ENCODE peak calls at places on chromosomes 11 and 22, in ten cellular contexts. U, C, M, Q, W, J, L, K, E and G are unnamed samples.

GRCh38 chr11:68213135-68213515 is at the start of gene KMT5B:
- DNase-seq in M (peak), L (no peak), J (no peak), U (peak), W (no peak), Q (no peak), K (peak), C (no peak), E (peak), G (peak)

GRCh38 chr22:40001800-40002577 is 7.2 kb downstream of the FAM83F start:
- DNase-seq in K (no peak), C (no peak), M (no peak), E (no peak), W (no peak), L (no peak), J (no peak), U (no peak), Q (no peak), G (no peak)

GRCh38 chr11:71206186-71206585 is 46.2 kb downstream of the SHANK2 start:
- DNase-seq in K (no peak), J (no peak), U (no peak), C (no peak), Q (peak), E (peak), L (no peak), W (no peak), M (peak), G (peak)

GRCh38 chr11:35289821-35290220 is 129.5 kb downstream of the SLC1A2 start:
- DNase-seq in J (no peak), K (no peak), L (no peak), C (no peak), W (no peak), M (peak), U (peak), E (peak), Q (no peak), G (peak)

GRCh38 chr22:39731881-39732555 is 161.5 kb downstream of the CACNA1I start:
- DNase-seq in M (no peak), U (no peak), W (peak), K (no peak), L (no peak), Q (no peak), J (peak), C (no peak), E (no peak), G (no peak)

GRCh38 chr11:79314906-79315689 is 125.7 kb downstream of the TENM4 start:
- DNase-seq in Q (no peak), U (peak), E (no peak), L (no peak), W (no peak), J (no peak), C (no peak), K (no peak), M (peak), G (peak)

GRCh38 chr11:76698321-76699043 is 27.9 kb upstream of the LRRC32 start:
- DNase-seq in E (no peak), C (no peak), K (no peak), Q (no peak), U (peak), L (no peak), W (peak), J (no peak), M (no peak), G (no peak)

GRCh38 chr11:38839076-38839475 is 2241.0 kb upstream of the RAG2 start:
- DNase-seq in E (no peak), M (no peak), K (no peak), Q (no peak), W (no peak), L (no peak), U (no peak), J (no peak), C (no peak), G (no peak)

GRCh38 chr11:82890941-82891340 is 9.3 kb downstream of the PRCP start:
- DNase-seq in Q (no peak), L (no peak), K (no peak), E (no peak), U (no peak), J (no peak), W (no peak), C (no peak), M (no peak), G (no peak)

GRCh38 chr11:65503923-65504670 is 5.3 kb downstream of the MALAT1 start:
- DNase-seq in U (peak), W (no peak), Q (peak), C (no peak), L (no peak), K (no peak), M (peak), E (peak), J (no peak), G (peak)

GRCh38 chr11:9562716-9563115 is 10.8 kb upstream of the WEE1 start:
- DNase-seq in M (no peak), C (no peak), Q (no peak), W (no peak), U (no peak), K (no peak), L (no peak), E (no peak), J (no peak), G (no peak)

GRCh38 chr22:40193429-40194421 is 16.0 kb downstream of the TNRC6B start:
- DNase-seq in K (no peak), C (peak), E (peak), J (no peak), W (no peak), M (peak), Q (no peak), L (no peak), U (peak), G (peak)

GRCh38 chr22:39995346-39996252 is 845 bp downstream of the FAM83F start:
- DNase-seq in W (peak), J (no peak), Q (no peak), L (no peak), C (no peak), U (no peak), M (no peak), K (no peak), E (no peak), G (no peak)

GRCh38 chr11:36672815-36673450 is 74.9 kb upstream of the RAG2 start:
- DNase-seq in J (no peak), K (peak), M (peak), U (peak), W (no peak), E (peak), Q (no peak), C (no peak), L (no peak), G (peak)

GRCh38 chr11:126731526-126731925 is 269.0 kb downstream of the KIRREL3 start:
- DNase-seq in U (no peak), L (no peak), C (no peak), K (no peak), E (no peak), M (no peak), W (peak), Q (no peak), J (no peak), G (no peak)

GRCh38 chr11:129045150-129045549 is 102.5 kb upstream of the TP53AIP1 start:
- DNase-seq in Q (no peak), K (no peak), J (no peak), M (no peak), L (no peak), C (no peak), U (no peak), W (no peak), E (no peak), G (no peak)

GRCh38 chr11:122673706-122674105 is 18.2 kb downstream of the UBASH3B start:
- DNase-seq in Q (no peak), C (no peak), J (no peak), U (peak), M (peak), K (no peak), L (no peak), W (no peak), E (no peak), G (peak)

GRCh38 chr11:77833302-77833701 is 12.4 kb downstream of the AAMDC start:
- DNase-seq in W (no peak), E (no peak), K (no peak), L (no peak), Q (no peak), U (no peak), M (no peak), C (no peak), J (no peak), G (no peak)

GRCh38 chr22:49768961-49769690 is 58.5 kb downstream of the BRD1 start:
- DNase-seq in M (peak), Q (peak), E (peak), L (no peak), W (peak), K (peak), U (peak), C (no peak), J (no peak), G (peak)

GRCh38 chr11:5004429-5005274 is 10.0 kb downstream of the OR51L1 start:
- DNase-seq in U (peak), C (peak), W (peak), L (peak), M (peak), J (no peak), K (peak), E (peak), Q (no peak), G (peak)

GRCh38 chr11:134041791-134042696 is 26.8 kb upstream of the JAM3 start:
- DNase-seq in C (no peak), W (peak), Q (no peak), J (no peak), L (no peak), E (peak), M (no peak), U (no peak), K (no peak), G (no peak)

DNA sequence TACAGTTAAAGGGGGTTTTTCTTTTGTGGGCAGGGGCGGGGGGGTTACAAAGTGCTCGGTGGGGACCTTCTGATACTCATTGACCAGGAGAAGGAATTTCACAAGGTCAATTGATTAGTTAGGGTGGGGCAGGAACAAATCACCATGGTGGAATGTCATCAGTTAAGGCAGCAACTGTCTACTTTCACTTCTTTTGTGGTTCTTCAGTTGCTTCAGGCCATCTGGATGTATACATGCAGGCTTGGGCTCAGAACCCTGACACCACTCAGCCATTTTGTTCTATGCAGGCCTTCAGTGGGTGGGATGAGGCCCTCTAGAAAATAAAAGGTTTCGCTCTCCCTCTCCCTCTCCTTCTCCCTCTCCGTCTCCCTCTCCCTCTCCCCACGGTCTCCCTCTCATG is 29.6 kb downstream of the TSPAN32 start:
- DNase-seq in Q (no peak), K (no peak), E (no peak), L (no peak), W (no peak), M (no peak), U (no peak), C (no peak), J (no peak), G (no peak)
- TF ChIP-seq CTCF in Q (no peak), K (no peak), E (no peak), L (no peak), W (no peak), M (no peak), U (no peak), C (no peak), J (no peak), G (no peak)

DNA sequence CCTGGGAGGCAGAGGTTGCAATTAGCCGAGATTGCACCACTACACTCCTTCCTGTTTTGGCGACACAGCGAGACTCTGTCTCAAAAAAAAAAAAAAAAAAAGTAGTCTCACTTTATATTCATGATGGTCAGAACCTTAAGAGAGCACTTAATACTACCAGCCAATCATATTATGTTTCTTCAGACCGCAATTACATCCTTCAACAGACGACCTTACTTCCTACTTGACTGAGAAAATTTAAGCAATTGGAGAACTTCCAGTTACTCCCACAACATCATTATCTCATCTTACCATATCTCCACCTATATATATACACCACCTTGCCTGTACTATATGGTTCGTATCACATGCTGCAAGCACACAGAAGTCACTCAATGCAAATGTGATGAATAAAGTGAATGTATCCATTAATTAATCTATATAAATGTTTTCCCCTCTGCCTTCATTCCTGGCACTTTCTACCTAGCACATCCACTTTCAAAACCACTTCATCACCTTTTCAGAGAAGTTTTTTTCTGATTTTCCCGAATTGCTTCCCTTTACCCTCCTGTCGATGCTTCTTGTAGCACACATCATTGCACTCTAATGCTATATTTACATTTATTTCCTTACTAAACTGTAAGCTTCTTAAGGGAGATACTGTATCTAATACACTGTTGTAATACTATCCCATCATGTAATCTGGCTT is 13.8 kb downstream of the ATP5MG start:
- DNase-seq in E (no peak), M (no peak), L (no peak), K (no peak), U (no peak), C (no peak), W (no peak), Q (no peak), J (no peak), G (no peak)
- H3K4me3 ChIP-seq in E (no peak), M (no peak), L (no peak), K (no peak), U (no peak), C (no peak), W (no peak), Q (no peak), J (no peak), G (no peak)

DNA sequence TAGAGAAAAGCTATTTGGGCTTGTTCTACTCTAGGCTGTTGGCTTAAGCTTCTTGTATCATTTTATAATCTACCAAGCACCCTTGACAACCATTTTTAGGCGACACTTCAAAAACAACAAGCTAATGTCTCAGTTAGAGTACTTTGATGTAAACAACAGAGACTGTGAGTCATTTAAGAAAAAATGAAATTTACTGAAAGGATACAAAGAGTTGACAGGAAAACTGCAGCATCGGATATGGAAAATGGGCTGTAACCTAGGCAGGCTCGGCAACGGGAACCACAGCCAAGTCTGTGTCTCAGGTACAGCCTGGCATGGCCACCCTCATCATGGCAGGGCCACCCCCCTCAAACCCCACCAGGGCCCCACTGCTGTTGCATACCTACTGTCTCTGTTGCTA is 4.4 kb upstream of the RNF169 start:
- DNase-seq in W (no peak), U (no peak), M (peak), Q (no peak), C (no peak), K (no peak), E (no peak), L (no peak), J (no peak), G (no peak)
- TF ChIP-seq CTCF in W (no peak), U (no peak), M (no peak), Q (no peak), C (no peak), K (no peak), E (no peak), L (no peak), J (no peak), G (no peak)

GRCh38 chr11:33015621-33016551 is at the start of gene DEPDC7:
- DNase-seq in Q (peak), W (peak), C (peak), E (peak), L (no peak), M (peak), K (peak), U (peak), J (peak), G (peak)
- H3K4me3 ChIP-seq in Q (peak), W (peak), C (peak), E (peak), L (peak), M (peak), K (peak), U (peak), J (peak), G (peak)

GRCh38 chr11:64100345-64100744 is 64.6 kb downstream of the FLRT1 start:
- DNase-seq in L (no peak), U (no peak), Q (no peak), E (no peak), K (no peak), W (no peak), J (no peak), M (no peak), C (no peak), G (no peak)
- TF ChIP-seq CTCF in L (no peak), U (no peak), Q (no peak), E (peak), K (peak), W (peak), J (no peak), M (peak), C (no peak), G (peak)

GRCh38 chr11:62105611-62106245 is 18.1 kb upstream of the INCENP start:
- DNase-seq in Q (no peak), J (no peak), E (peak), K (no peak), C (no peak), W (no peak), M (peak), L (no peak), U (peak), G (peak)
- H3K4me3 ChIP-seq in Q (peak), J (peak), E (peak), K (peak), C (no peak), W (no peak), M (peak), L (peak), U (no peak), G (peak)

GRCh38 chr11:92738281-92738680 is 231.2 kb upstream of the MTNR1B start:
- DNase-seq in W (no peak), U (peak), C (no peak), M (no peak), K (no peak), J (no peak), L (no peak), Q (no peak), E (no peak), G (no peak)

GRCh38 chr11:92739020-92739419 is 230.4 kb upstream of the MTNR1B start:
- DNase-seq in W (peak), Q (no peak), K (no peak), C (no peak), M (peak), E (peak), L (peak), J (no peak), U (peak), G (peak)

GRCh38 chr11:92740251-92740650 is 229.2 kb upstream of the MTNR1B start:
- DNase-seq in M (no peak), U (no peak), E (no peak), Q (no peak), C (no peak), W (no peak), L (no peak), J (no peak), K (no peak), G (no peak)

GRCh38 chr11:92735039-92735438 is 234.4 kb upstream of the MTNR1B start:
- DNase-seq in L (no peak), K (no peak), Q (no peak), E (no peak), U (no peak), W (no peak), C (no peak), M (no peak), J (no peak), G (peak)
- TF ChIP-seq CTCF in L (peak), K (peak), Q (no peak), E (peak), U (peak), W (peak), C (no peak), M (peak), J (no peak), G (peak)

GRCh38 chr11:117585631-117586030 is 211.4 kb downstream of the DSCAML1 start:
- DNase-seq in Q (no peak), K (no peak), W (no peak), E (no peak), J (no peak), M (no peak), C (no peak), L (no peak), U (no peak), G (no peak)

GRCh38 chr11:117582491-117582890 is 214.5 kb downstream of the DSCAML1 start:
- DNase-seq in Q (peak), U (no peak), C (no peak), M (no peak), W (no peak), L (no peak), J (no peak), E (no peak), K (no peak), G (no peak)

GRCh38 chr11:117580866-117581265 is 216.2 kb downstream of the DSCAML1 start:
- DNase-seq in E (no peak), C (no peak), Q (no peak), K (no peak), W (no peak), M (no peak), L (no peak), J (no peak), U (no peak), G (no peak)

GRCh38 chr11:117584056-117584830 is 212.8 kb downstream of the DSCAML1 start:
- DNase-seq in M (peak), E (no peak), C (no peak), K (no peak), J (no peak), U (peak), W (no peak), L (no peak), Q (peak), G (no peak)

GRCh38 chr11:117583063-117583801 is 213.8 kb downstream of the DSCAML1 start:
- DNase-seq in J (no peak), C (no peak), U (no peak), L (no peak), Q (peak), E (no peak), M (no peak), K (no peak), W (peak), G (no peak)
- H3K4me3 ChIP-seq in J (no peak), C (no peak), U (no peak), L (no peak), Q (no peak), E (no peak), M (no peak), K (no peak), W (no peak), G (no peak)

GRCh38 chr11:120694706-120695105 is 183.2 kb downstream of the GRIK4 start:
- DNase-seq in Q (no peak), C (no peak), U (no peak), J (no peak), M (no peak), L (no peak), K (no peak), W (no peak), E (no peak), G (no peak)

GRCh38 chr11:120698918-120699317 is 187.4 kb downstream of the GRIK4 start:
- DNase-seq in L (no peak), E (no peak), W (no peak), U (no peak), C (no peak), J (no peak), Q (no peak), M (no peak), K (no peak), G (no peak)

GRCh38 chr11:120695426-120695825 is 183.9 kb downstream of the GRIK4 start:
- DNase-seq in C (no peak), Q (no peak), M (no peak), L (no peak), W (no peak), K (no peak), U (no peak), J (no peak), E (no peak), G (no peak)

DNA sequence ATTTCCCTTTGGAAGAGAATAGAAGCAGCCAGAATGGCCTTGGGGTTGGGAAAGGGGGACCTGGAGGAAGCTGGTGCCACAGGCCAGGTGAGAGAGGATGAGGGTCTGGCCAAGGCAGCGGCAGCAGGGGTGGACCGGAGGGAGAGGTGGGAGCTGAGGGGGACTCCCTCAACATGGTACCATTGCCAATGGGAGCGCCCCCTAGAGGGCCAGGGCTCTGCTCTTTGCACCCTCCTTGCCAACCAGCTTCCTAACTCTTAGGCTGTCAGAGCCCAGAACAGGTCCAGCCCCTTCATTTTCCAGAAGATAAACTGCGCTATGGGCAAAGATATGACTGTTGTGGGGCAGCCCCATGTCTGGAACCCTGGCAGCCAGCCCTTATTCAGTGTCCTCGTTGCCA is 185.0 kb downstream of the GRIK4 start:
- DNase-seq in M (no peak), W (no peak), K (no peak), J (no peak), U (no peak), Q (no peak), E (no peak), C (no peak), L (no peak), G (no peak)
- TF ChIP-seq CTCF in M (no peak), W (peak), K (no peak), J (no peak), U (no peak), Q (no peak), E (no peak), C (no peak), L (peak), G (no peak)